ENCODE peak calls at places on chromosome 3, in four cellular contexts. I is GM12878, P is HepG2, U is K562. T is an unnamed sample.

GRCh38 chr3:101074518-101074917 is 81.3 kb upstream of the ABI3BP start:
- DNase-seq in I (no peak), U (no peak), P (no peak), T (no peak)

GRCh38 chr3:184505479-184505878 is 56.1 kb upstream of the EPHB3 start:
- DNase-seq in U (no peak), I (no peak), P (no peak), T (no peak)

GRCh38 chr3:154552338-154552737 is 122.3 kb upstream of the GPR149 start:
- DNase-seq in P (peak), I (no peak), U (peak), T (peak)

GRCh38 chr3:79968418-79968817 is 200.6 kb upstream of the ROBO1 start:
- DNase-seq in P (no peak), I (no peak), U (no peak), T (no peak)

GRCh38 chr3:127542441-127542952 is 48.0 kb downstream of the TPRA1 start:
- DNase-seq in P (peak), I (no peak), U (no peak), T (no peak)

GRCh38 chr3:48407542-48408099 is 22.3 kb downstream of the PLXNB1 start:
- DNase-seq in P (no peak), I (no peak), U (no peak), T (no peak)

GRCh38 chr3:24278526-24278925 is 216.1 kb downstream of the THRB start:
- DNase-seq in P (no peak), U (no peak), I (no peak), T (no peak)

GRCh38 chr3:144085964-144086363 is 114.3 kb downstream of the DIPK2A start:
- DNase-seq in U (peak), P (no peak), I (no peak), T (peak)

GRCh38 chr3:45911496-45912226 is 25.3 kb downstream of the CCR9 start:
- DNase-seq in I (no peak), P (no peak), U (no peak), T (no peak)

GRCh38 chr3:149554826-149555225 is 80.3 kb downstream of the TM4SF4 start:
- DNase-seq in P (no peak), U (no peak), I (no peak), T (no peak)

GRCh38 chr3:52400275-52400793 is 44.6 kb downstream of the SEMA3G start:
- DNase-seq in P (no peak), I (no peak), U (peak), T (no peak)

GRCh38 chr3:13119471-13120220 is 46.4 kb upstream of the IQSEC1 start:
- DNase-seq in I (no peak), P (no peak), U (no peak), T (no peak)

GRCh38 chr3:43194490-43195115 is 88.7 kb upstream of the POMGNT2 start:
- DNase-seq in I (no peak), P (no peak), U (no peak), T (no peak)

DNA sequence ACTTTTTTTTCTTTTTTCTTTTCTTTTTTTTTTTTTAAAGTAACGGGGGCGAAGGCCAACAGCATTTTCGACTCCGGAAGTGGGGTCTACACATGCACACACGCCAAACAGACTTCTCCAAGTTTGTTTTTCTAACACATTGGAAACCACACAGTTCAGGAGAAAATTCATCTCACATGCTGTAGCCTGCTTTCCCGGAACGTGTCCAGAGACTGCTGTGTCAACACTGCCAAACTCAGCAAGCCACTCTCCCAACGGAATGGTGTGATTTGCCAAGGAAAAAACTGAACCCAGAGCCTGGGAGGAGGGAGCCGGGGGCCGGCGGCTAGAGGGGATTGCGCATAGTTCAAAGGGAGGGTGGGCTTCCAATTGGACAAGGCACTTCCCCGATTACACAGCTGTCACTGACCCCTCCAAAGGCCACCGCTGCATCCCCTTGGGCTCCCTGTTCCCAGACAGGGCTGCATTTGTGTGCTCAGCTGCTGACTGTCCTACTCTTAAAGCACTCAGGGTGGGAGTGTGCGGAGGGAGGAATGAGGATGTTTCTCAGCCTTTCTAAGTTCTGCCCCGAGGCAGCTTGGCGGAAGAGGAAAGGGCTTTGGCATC is 256.1 kb downstream of the ZNF621 start:
- DNase-seq in P (no peak), U (no peak), I (no peak), T (no peak)
- TF ChIP-seq FOXM1 in P (no peak), U (no peak), I (no peak), T (no peak)

GRCh38 chr3:135040321-135041110 is 245.5 kb downstream of the EPHB1 start:
- DNase-seq in P (no peak), I (no peak), U (no peak), T (no peak)
- TF ChIP-seq SP1 in P (no peak), I (no peak), U (no peak), T (no peak)

DNA sequence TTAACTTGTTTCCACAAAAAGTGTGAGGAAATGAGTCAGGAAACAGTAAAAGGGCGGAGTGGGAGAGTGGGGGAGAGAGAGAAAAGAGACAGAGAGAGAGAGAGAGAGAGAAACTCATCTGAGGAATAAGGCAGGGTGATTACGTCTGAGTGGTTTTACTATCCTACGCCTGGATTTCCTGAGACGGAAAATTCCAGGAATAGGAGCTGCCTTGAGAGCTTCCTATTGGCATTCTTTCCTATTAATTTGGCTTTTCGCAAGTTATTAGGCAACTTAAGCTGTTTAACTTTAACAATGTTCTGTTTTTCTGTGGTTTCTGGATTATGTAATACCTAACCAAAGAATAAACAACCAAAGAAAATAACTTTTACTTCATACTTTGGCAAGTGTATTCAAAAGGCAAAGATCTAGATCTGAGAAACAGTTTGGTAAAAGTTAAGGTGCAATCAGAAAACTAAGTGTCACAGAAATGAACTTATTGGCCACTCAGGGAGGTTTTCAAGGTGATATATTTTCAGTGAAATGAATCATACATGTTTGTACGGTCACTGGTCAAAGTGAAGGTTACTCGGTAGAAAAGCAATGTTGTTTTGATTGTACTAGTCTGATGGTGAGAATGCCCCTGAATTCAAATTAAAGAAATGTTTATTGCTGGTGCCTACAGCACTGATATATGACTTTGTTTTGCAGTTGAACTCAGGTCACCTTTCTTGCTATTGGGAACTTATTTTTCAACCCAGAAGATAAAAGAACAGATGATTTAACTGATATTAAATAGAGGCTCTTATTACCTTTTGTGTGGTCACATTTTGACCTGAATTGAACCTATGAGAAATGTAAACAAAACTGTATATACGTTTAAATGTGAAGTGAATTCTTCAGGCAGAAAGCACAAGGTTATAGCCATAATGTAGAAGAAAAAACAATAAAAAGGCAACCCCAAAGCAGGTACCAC is 39.9 kb upstream of the TNFSF10 start:
- DNase-seq in U (no peak), I (no peak), P (peak), T (no peak)
- TF ChIP-seq FOXM1 in U (no peak), I (no peak), P (no peak), T (no peak)

GRCh38 chr3:167396075-167396474 is 16.0 kb upstream of the ZBBX start:
- DNase-seq in U (no peak), P (no peak), I (no peak), T (no peak)

GRCh38 chr3:167394003-167394402 is 13.9 kb upstream of the ZBBX start:
- DNase-seq in U (no peak), P (peak), I (no peak), T (no peak)
- TF ChIP-seq SP1 in U (no peak), P (no peak), I (no peak), T (no peak)

GRCh38 chr3:64612082-64612860 is 75.5 kb downstream of the ADAMTS9 start:
- DNase-seq in U (no peak), P (no peak), I (no peak), T (no peak)

GRCh38 chr3:64617610-64618009 is 70.2 kb downstream of the ADAMTS9 start:
- DNase-seq in P (no peak), I (no peak), U (no peak), T (no peak)

GRCh38 chr3:64616953-64617352 is 70.8 kb downstream of the ADAMTS9 start:
- DNase-seq in I (no peak), U (no peak), P (no peak), T (no peak)

DNA sequence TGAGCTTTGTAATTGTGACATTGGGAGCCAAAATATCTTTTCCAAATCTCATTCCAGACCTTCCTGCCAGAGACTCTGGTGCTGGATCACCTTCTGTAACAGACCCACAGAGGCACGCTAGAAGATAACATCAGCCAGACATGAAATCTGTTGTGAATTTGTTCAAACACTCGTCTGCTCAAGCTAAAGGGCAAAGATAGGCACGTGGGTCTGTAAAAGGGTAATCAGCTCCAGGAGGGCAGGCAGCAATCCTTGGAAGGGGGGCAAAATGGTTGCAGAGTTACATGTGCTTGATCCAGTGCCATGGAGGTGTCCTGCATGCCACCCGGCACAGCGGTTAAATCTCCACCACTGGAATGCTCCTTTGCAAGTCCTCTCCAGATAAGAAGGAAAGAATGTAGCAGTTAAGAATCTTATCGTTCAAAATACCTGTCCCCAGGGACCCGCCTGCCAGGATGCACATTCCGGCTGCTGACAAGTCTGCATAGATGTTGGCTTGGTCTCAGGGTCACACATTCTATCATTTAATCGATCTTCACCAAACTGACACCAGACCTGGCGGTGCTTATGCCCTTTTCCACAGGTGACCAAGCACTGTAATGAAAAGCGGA is 74.8 kb downstream of the ADAMTS9 start:
- DNase-seq in P (no peak), I (no peak), U (no peak), T (no peak)
- TF ChIP-seq FOXM1 in P (no peak), I (no peak), U (no peak), T (no peak)

GRCh38 chr3:69118555-69118954 is 3.8 kb downstream of the LMOD3 start:
- DNase-seq in U (no peak), P (no peak), I (no peak), T (no peak)

GRCh38 chr3:69119138-69119537 is 3.3 kb downstream of the LMOD3 start:
- DNase-seq in U (no peak), I (no peak), P (no peak), T (no peak)

GRCh38 chr3:69116162-69116561 is 6.2 kb downstream of the LMOD3 start:
- DNase-seq in P (no peak), U (no peak), I (no peak), T (no peak)

GRCh38 chr3:69115731-69116130 is 6.7 kb downstream of the LMOD3 start:
- DNase-seq in U (no peak), I (no peak), P (no peak), T (no peak)

DNA sequence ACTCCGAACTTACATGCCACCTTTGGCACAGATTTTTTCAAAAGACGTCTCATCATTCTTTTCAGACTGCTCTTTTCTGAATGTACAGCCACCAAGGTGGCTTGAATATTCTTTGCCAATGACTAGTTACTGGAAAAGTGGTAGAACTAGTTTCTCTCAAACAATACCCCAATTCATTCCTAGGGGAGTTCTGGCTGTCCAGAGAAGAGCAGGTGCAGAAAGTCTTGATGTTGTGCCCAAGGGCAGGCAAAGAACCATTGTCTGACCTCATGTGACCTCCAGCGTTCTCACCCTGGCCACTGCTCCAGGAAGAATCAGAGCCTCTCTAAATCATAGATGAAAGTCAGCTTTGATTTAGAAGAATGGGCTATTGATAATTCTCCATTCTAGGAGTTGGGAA is 5.5 kb downstream of the LMOD3 start:
- DNase-seq in U (no peak), P (no peak), I (no peak), T (no peak)
- TF ChIP-seq SP1 in U (no peak), P (no peak), I (no peak), T (no peak)

GRCh38 chr3:29581311-29581710 is 300.4 kb downstream of the RBMS3 start:
- DNase-seq in I (no peak), P (no peak), U (no peak), T (no peak)

GRCh38 chr3:29582310-29582709 is 301.4 kb downstream of the RBMS3 start:
- DNase-seq in P (no peak), U (no peak), I (no peak), T (no peak)

GRCh38 chr3:29576675-29577074 is 295.8 kb downstream of the RBMS3 start:
- DNase-seq in P (no peak), I (no peak), U (no peak), T (no peak)

GRCh38 chr3:29576181-29576580 is 295.3 kb downstream of the RBMS3 start:
- DNase-seq in P (no peak), U (no peak), I (no peak), T (no peak)

DNA sequence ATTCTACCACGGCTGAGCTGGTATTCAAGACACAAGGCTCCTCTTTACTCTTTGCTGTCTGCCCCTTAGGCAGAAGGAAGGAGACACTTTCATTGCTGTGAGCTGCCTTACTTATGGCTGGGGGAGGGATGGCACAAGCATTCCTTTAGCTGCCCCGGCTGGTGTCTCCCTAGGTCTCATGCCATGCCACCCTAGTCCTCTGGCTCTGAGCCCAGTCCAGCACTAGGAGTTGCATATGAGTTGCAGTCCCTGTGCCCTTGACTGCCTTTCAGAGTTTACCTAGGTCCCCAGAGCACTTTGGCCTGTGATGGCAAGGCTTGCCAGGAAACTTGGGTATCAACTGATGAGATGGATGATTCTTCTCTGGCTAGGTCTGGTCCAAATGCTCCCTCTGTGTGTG is 296.4 kb downstream of the RBMS3 start:
- DNase-seq in P (no peak), I (no peak), U (no peak), T (no peak)
- TF ChIP-seq FOXM1 in P (no peak), I (no peak), U (no peak), T (no peak)

DNA sequence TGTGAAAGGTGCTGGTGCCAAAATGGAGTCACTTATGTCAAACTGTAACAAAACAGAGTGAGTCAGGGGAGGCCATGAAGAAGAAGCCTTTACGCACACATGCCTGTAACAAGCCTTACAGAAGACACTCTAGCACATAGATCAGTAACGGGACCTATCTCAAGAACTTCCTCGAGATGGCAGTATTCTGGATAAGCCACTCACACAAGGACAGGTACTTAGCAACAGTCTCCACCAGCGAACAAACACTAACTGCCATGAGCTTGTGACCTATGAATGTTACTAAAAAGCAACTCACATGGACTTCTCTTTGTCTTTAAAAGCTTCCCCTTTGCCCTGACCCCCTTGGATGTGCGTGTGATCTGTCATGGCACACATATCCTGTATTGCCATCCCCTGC is 235.1 kb downstream of the CD47 start:
- DNase-seq in I (no peak), U (peak), P (peak), T (peak)
- TF ChIP-seq SP1 in I (no peak), U (no peak), P (no peak), T (no peak)